ENCODE peak calls at places on chromosomes 13 and 19, in seven cellular contexts. O, S, B, V, P, C and U are unnamed samples.

GRCh38 chr13:71249031-71249430 is 618.0 kb downstream of the DACH1 start:
- DNase-seq in O (no peak), V (no peak), S (peak), C (no peak), B (no peak), P (no peak), U (no peak)

GRCh38 chr13:95226932-95227718 is 74.1 kb downstream of the ABCC4 start:
- DNase-seq in P (no peak), S (no peak), O (no peak), B (no peak), V (no peak), C (no peak), U (no peak)

GRCh38 chr13:63481334-63481733 is 2065.7 kb upstream of the PCDH20 start:
- DNase-seq in P (peak), C (peak), B (no peak), S (no peak), V (peak), O (peak), U (no peak)

GRCh38 chr19:4454952-4455738 is 2.4 kb downstream of the UBXN6 start:
- DNase-seq in B (no peak), P (peak), S (peak), V (peak), C (no peak), O (peak), U (no peak)

GRCh38 chr19:37572203-37572602 is 22.4 kb downstream of the ZNF571 start:
- DNase-seq in S (peak), V (peak), C (no peak), B (no peak), P (no peak), O (peak), U (no peak)

GRCh38 chr19:33441828-33442227 is 68.3 kb downstream of the CEBPG start:
- DNase-seq in O (no peak), C (no peak), P (no peak), S (no peak), B (no peak), V (no peak), U (no peak)

GRCh38 chr19:49696115-49696514 is 5.2 kb downstream of the CPT1C start:
- DNase-seq in P (no peak), V (no peak), O (no peak), C (no peak), S (no peak), B (no peak), U (no peak)

GRCh38 chr13:37914781-37915391 is 45.3 kb upstream of the TRPC4 start:
- DNase-seq in O (peak), P (no peak), S (peak), B (no peak), V (no peak), C (no peak), U (no peak)

GRCh38 chr13:27131202-27131623 is 40.4 kb downstream of the USP12 start:
- DNase-seq in S (peak), C (no peak), P (peak), O (no peak), B (no peak), V (peak), U (no peak)

GRCh38 chr13:109389892-109390345 is 396.5 kb downstream of the IRS2 start:
- DNase-seq in S (peak), C (no peak), P (no peak), V (peak), B (no peak), O (no peak), U (no peak)

GRCh38 chr13:32840840-32841713 is 175.1 kb upstream of the KL start:
- DNase-seq in O (no peak), C (no peak), P (no peak), S (no peak), B (no peak), V (no peak), U (no peak)

GRCh38 chr19:5046339-5047039 is 77.6 kb downstream of the KDM4B start:
- DNase-seq in C (no peak), S (peak), V (no peak), P (peak), O (peak), B (no peak), U (no peak)

GRCh38 chr13:73248711-73249580 is 190.1 kb downstream of the KLF5 start:
- DNase-seq in V (peak), C (no peak), P (no peak), S (peak), O (no peak), B (no peak), U (no peak)

GRCh38 chr19:1357695-1358094 is 26.0 kb upstream of the NDUFS7 start:
- DNase-seq in V (no peak), C (no peak), S (no peak), B (no peak), O (no peak), P (no peak), U (no peak)

DNA sequence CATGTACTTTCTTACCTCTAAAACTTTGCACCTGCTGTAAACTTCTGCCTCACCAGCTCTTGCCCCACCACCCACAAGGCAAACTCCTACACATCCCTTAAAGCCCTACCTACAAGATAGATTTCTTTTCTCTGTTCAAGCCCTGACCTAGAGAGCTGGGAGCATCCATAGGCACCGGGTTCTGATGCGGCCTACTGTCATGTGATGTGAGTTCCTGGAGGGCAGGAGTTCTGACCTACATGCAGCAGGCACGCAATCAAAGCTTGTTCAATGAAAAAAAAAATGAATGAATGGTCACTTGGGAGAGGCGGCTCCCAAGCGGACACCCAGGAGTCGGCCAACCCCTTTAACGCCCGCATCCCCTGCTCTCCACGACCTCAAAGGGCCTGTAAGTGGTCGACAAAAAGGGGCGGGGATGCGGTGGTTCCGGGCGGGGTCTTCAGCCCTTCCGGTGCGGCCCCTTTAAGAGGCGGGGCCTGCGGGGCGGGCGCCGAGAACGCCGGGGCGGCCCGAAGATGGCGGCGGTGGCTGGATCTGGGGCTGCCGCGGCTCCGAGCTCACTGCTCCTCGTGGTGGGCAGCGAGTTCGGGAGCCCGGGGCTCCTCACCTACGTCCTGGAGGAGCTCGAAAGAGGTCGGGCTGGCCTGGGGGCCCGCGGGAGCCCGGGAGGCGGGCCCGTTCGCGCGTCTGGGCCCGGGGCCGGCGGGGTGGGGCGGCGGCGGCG is at the start of gene MAP1S:
- DNase-seq in S (peak), V (peak), P (peak), O (peak), B (no peak), C (peak), U (peak)
- TF ChIP-seq CTCF in S (no peak), V (no peak), P (no peak), O (no peak), B (no peak), C (no peak), U (no peak)

DNA sequence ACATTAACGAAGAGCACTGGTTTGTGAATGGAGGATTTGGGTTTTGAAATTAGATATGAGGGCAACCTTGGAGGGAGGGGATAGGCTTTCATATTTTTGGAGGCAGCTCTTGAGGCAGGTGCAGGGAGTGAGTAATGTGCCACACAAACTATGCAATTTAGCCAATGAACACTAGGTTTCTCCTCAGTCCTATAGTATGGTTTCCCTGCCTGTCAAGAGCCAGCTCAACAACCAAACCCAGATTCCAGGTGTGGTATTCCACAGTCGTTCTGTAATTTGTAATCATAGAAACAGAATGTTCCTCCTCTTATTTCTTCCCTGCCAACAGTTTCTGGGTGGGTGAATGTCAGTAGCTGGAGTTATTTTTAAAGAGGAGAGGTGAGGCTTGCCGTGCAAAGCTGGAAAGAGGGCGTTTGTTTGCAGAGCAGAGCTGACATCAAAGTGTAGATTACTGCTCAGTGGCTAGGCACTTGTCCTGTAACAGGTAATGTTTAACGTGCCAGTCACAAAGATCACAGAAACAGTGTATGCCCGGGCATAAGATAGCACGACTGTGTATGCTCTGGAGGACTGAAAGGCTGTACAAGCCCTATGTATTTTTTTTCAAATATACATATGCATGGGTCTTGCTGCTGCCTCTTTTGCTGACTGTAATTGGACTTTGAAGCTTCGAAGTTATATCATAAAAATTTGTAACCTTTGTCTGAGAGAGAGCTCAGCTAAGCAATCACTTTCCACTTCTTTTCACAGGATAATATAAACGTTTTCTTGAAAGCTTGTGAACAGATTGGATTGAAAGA is 124.3 kb downstream of the LMO7 start:
- DNase-seq in S (peak), C (no peak), V (no peak), O (no peak), P (no peak), B (no peak), U (no peak)
- TF ChIP-seq CTCF in S (peak), C (no peak), V (no peak), O (peak), P (no peak), B (no peak), U (no peak)

DNA sequence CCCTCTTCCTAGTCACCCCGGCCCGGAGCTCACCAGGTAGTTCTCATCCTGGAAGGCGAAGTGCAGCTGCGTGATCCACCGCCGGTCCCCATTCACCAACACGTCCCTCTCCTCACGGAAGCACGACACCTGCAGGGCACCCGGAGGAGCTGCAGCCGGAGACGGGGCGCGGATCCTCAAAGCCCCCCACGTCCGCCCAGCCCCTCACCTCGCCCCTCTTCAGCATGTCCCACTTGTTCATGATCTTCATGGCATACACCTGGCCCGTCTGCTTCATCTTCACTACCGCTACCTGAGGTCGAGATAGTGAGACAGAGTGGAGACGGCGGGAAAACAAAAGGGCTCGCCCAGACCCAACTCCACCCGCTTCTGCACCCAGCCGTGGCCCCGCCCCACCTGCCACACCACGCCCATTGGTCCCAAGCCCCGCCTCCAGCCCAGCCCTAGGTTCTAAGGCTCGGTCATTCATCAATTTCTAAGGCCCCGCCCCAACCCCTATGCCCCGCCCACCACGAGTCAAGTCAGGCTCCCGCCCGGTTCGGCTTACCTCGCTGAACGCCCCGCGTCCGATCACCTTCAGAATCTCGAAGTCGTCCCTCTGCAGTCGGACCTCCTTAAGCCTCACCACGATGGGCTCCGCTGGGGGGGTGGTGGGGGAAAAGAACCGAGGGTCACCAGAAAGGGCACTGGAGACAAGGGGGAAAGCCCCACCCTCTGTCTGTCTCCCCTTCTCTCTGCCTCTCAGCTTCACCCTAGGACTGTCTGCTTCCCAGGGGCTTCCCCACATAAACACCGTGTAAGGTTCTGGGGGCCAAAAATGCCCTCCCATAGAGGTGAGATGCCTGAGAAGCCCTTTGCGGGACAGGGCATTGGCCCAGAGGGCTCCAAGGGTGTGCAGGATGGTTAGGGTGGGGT is 2.8 kb downstream of the DMPK start:
- DNase-seq in O (no peak), B (peak), C (peak), S (peak), V (peak), P (peak), U (no peak)
- TF ChIP-seq CTCF in O (peak), B (peak), C (peak), S (peak), V (peak), P (peak), U (peak)

DNA sequence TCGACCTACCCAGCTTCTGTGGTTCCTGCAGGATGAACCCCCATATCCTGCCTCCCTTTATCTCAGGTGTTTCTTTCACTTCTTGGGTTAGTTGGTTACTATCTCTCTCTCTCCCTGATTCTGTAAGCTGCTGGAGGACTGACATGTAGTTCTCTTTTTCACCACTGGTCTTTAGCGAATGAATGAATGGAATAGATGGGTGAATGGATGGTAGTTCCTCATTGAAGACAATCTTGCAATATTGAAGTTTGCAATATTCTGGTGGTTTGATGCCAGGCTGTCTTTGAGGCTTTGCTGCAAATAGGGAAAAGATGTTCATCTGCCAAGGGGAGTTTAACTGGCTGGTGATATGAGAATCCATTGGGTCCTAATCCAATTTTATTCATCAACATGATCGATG is 120.2 kb downstream of the UBL3 start:
- DNase-seq in S (no peak), V (no peak), P (no peak), O (no peak), C (no peak), B (no peak), U (no peak)
- TF ChIP-seq CTCF in S (no peak), V (no peak), P (no peak), O (no peak), C (no peak), B (no peak), U (no peak)

DNA sequence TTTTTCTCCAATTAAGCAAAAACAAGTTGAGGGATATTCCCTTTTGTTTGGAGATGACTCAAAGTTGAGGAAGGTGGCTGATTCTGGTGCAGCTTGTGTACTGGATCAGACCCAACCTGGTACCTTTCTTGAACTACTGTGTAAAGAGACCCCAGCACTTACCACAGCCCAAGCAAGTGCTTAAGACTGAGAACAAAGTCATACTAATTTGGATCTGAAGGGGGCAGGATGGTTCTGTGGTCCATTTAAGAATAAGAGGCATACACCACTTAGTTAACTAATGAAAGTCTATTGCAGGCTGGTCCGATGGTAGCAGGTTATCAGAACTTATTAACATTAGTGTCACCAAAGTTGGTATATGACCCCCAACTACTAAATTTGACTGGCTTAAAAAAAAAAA is 6.3 kb downstream of the THSD1 start:
- DNase-seq in B (no peak), V (peak), P (no peak), S (peak), C (no peak), O (no peak), U (no peak)
- TF ChIP-seq CTCF in B (no peak), V (peak), P (no peak), S (peak), C (no peak), O (peak), U (no peak)

GRCh38 chr19:57974434-57974833 is at the start of gene C19orf18:
- DNase-seq in B (no peak), P (no peak), S (no peak), O (no peak), V (no peak), C (no peak), U (no peak)
- TF ChIP-seq CTCF in B (no peak), P (no peak), S (no peak), O (no peak), V (no peak), C (no peak), U (no peak)

GRCh38 chr13:22454586-22454985 is 726.2 kb upstream of the SGCG start:
- DNase-seq in C (no peak), B (no peak), P (peak), V (no peak), S (no peak), O (no peak), U (no peak)
- TF ChIP-seq CTCF in C (no peak), B (no peak), P (no peak), V (no peak), S (no peak), O (no peak), U (no peak)

DNA sequence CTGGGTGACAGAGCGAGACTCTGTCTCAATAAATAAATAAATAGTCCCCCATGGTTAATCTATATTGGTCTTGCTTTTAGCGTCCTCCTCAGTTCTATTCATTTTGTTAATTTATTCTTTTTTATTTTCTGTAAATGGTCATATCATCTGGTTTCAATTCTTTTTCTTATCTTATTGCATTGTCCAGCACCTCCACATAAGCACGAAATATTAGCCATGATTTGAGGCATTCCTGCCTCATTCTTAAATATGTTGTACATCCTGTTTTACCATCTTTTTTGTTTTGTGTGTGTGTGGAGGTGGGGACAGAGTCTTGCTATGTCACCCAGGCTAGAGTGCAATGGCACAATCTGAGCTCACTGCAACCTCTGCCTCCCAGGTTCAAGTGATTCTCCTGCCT is 24.6 kb upstream of the CCDC124 start:
- DNase-seq in C (no peak), O (no peak), V (no peak), B (no peak), P (no peak), S (no peak), U (no peak)
- TF ChIP-seq CTCF in C (no peak), O (no peak), V (no peak), B (no peak), P (no peak), S (no peak), U (no peak)